ENCODE peak calls at places on chromosomes 4 and X, in nine cellular contexts. One of them, this sample, is unnamed. For H3K4me1 and H3K9me3, the result is how much of the 10 kb centered on the place peaks cover.

GRCh38 chr4:87865960-87866598 is 33.3 kb downstream of the MEPE start:
- DNase-seq in cardiac muscle cell: no peak
- DNase-seq in CD8-positive, alpha-beta memory T cell: no peak
- DNase-seq in ovary: no peak
- DNase-seq in H9: peak
- DNase-seq in CD8-positive, alpha-beta T cell: no peak
- DNase-seq in adipocyte: peak
- DNase-seq in colonic mucosa: no peak
- DNase-seq in adrenal gland: no peak
- DNase-seq in this sample: no peak

GRCh38 chr4:168831919-168832745 is 177.9 kb downstream of the CBR4 start:
- DNase-seq in adrenal gland: peak
- DNase-seq in CD8-positive, alpha-beta memory T cell: peak
- DNase-seq in CD8-positive, alpha-beta T cell: peak
- DNase-seq in ovary: peak
- DNase-seq in cardiac muscle cell: peak
- DNase-seq in colonic mucosa: peak
- DNase-seq in adipocyte: peak
- DNase-seq in H9: peak
- DNase-seq in this sample: peak

GRCh38 chrX:131728295-131729145 is 184.6 kb downstream of the OR13H1 start:
- DNase-seq in H9: no peak
- DNase-seq in colonic mucosa: peak
- DNase-seq in cardiac muscle cell: no peak
- DNase-seq in ovary: peak
- DNase-seq in CD8-positive, alpha-beta memory T cell: no peak
- DNase-seq in adipocyte: peak
- DNase-seq in CD8-positive, alpha-beta T cell: no peak
- DNase-seq in adrenal gland: peak
- DNase-seq in this sample: peak

GRCh38 chr4:18247189-18247588 is 225.6 kb upstream of the LCORL start:
- DNase-seq in CD8-positive, alpha-beta memory T cell: no peak
- DNase-seq in H9: no peak
- DNase-seq in ovary: no peak
- DNase-seq in colonic mucosa: no peak
- DNase-seq in cardiac muscle cell: no peak
- DNase-seq in CD8-positive, alpha-beta T cell: no peak
- DNase-seq in adrenal gland: no peak
- DNase-seq in adipocyte: no peak
- DNase-seq in this sample: no peak

GRCh38 chr4:23373269-23373668 is 516.6 kb downstream of the PPARGC1A start:
- DNase-seq in adrenal gland: peak
- DNase-seq in cardiac muscle cell: peak
- DNase-seq in H9: no peak
- DNase-seq in ovary: no peak
- DNase-seq in adipocyte: no peak
- DNase-seq in CD8-positive, alpha-beta memory T cell: no peak
- DNase-seq in colonic mucosa: peak
- DNase-seq in CD8-positive, alpha-beta T cell: no peak
- DNase-seq in this sample: peak

GRCh38 chr4:156889616-156890594 is 81.7 kb downstream of the PDGFC start:
- DNase-seq in CD8-positive, alpha-beta T cell: no peak
- DNase-seq in CD8-positive, alpha-beta memory T cell: no peak
- DNase-seq in adrenal gland: peak
- DNase-seq in H9: no peak
- DNase-seq in adipocyte: peak
- DNase-seq in ovary: peak
- DNase-seq in colonic mucosa: no peak
- DNase-seq in cardiac muscle cell: peak
- DNase-seq in this sample: peak

GRCh38 chr4:156547439-156547838 is 424.2 kb downstream of the PDGFC start:
- DNase-seq in adrenal gland: no peak
- DNase-seq in H9: no peak
- DNase-seq in colonic mucosa: no peak
- DNase-seq in CD8-positive, alpha-beta T cell: no peak
- DNase-seq in cardiac muscle cell: peak
- DNase-seq in CD8-positive, alpha-beta memory T cell: no peak
- DNase-seq in ovary: no peak
- DNase-seq in adipocyte: peak
- DNase-seq in this sample: no peak

GRCh38 chr4:111946789-111947188 is 198.5 kb upstream of the FAM241A start:
- DNase-seq in CD8-positive, alpha-beta memory T cell: no peak
- DNase-seq in H9: no peak
- DNase-seq in ovary: no peak
- DNase-seq in cardiac muscle cell: no peak
- DNase-seq in adrenal gland: no peak
- DNase-seq in adipocyte: no peak
- DNase-seq in colonic mucosa: no peak
- DNase-seq in CD8-positive, alpha-beta T cell: no peak
- DNase-seq in this sample: no peak

GRCh38 chr4:31518796-31519250 is 798.7 kb downstream of the PCDH7 start:
- DNase-seq in CD8-positive, alpha-beta T cell: no peak
- DNase-seq in adipocyte: peak
- DNase-seq in CD8-positive, alpha-beta memory T cell: no peak
- DNase-seq in colonic mucosa: no peak
- DNase-seq in ovary: no peak
- DNase-seq in H9: no peak
- DNase-seq in cardiac muscle cell: no peak
- DNase-seq in adrenal gland: no peak
- DNase-seq in this sample: no peak

GRCh38 chr4:88352062-88352461 is 26.6 kb upstream of the HERC6 start:
- DNase-seq in CD8-positive, alpha-beta memory T cell: no peak
- DNase-seq in adipocyte: peak
- DNase-seq in CD8-positive, alpha-beta T cell: no peak
- DNase-seq in colonic mucosa: no peak
- DNase-seq in ovary: no peak
- DNase-seq in cardiac muscle cell: peak
- DNase-seq in H9: no peak
- DNase-seq in adrenal gland: no peak
- DNase-seq in this sample: no peak

GRCh38 chr4:186699881-186700397 is 23.7 kb downstream of the FAT1 start:
- DNase-seq in CD8-positive, alpha-beta memory T cell: no peak
- DNase-seq in adipocyte: no peak
- DNase-seq in colonic mucosa: no peak
- DNase-seq in CD8-positive, alpha-beta T cell: no peak
- DNase-seq in ovary: no peak
- DNase-seq in H9: no peak
- DNase-seq in cardiac muscle cell: no peak
- DNase-seq in adrenal gland: no peak
- DNase-seq in this sample: no peak
- H3K4me1 ChIP-seq in CD8-positive, alpha-beta memory T cell: under half
- H3K4me1 ChIP-seq in adipocyte: under half
- H3K4me1 ChIP-seq in colonic mucosa: under half
- H3K4me1 ChIP-seq in CD8-positive, alpha-beta T cell: under half
- H3K4me1 ChIP-seq in ovary: under half
- H3K4me1 ChIP-seq in H9: under half
- H3K4me1 ChIP-seq in cardiac muscle cell: under half
- H3K4me1 ChIP-seq in adrenal gland: under half
- H3K4me1 ChIP-seq in this sample: under half

GRCh38 chr4:8785656-8786142 is 85.9 kb downstream of the HMX1 start:
- DNase-seq in adipocyte: no peak
- DNase-seq in H9: no peak
- DNase-seq in adrenal gland: no peak
- DNase-seq in CD8-positive, alpha-beta memory T cell: no peak
- DNase-seq in cardiac muscle cell: no peak
- DNase-seq in ovary: no peak
- DNase-seq in CD8-positive, alpha-beta T cell: no peak
- DNase-seq in colonic mucosa: no peak
- DNase-seq in this sample: no peak

GRCh38 chr4:8781641-8782040 is 90.0 kb downstream of the HMX1 start:
- DNase-seq in CD8-positive, alpha-beta T cell: no peak
- DNase-seq in CD8-positive, alpha-beta memory T cell: no peak
- DNase-seq in H9: no peak
- DNase-seq in adrenal gland: no peak
- DNase-seq in ovary: no peak
- DNase-seq in cardiac muscle cell: no peak
- DNase-seq in adipocyte: no peak
- DNase-seq in colonic mucosa: no peak
- DNase-seq in this sample: no peak

GRCh38 chr4:8782135-8782534 is 89.5 kb downstream of the HMX1 start:
- DNase-seq in adrenal gland: no peak
- DNase-seq in adipocyte: no peak
- DNase-seq in colonic mucosa: no peak
- DNase-seq in CD8-positive, alpha-beta memory T cell: no peak
- DNase-seq in H9: no peak
- DNase-seq in CD8-positive, alpha-beta T cell: no peak
- DNase-seq in cardiac muscle cell: no peak
- DNase-seq in ovary: no peak
- DNase-seq in this sample: no peak

GRCh38 chr4:8786166-8786565 is 85.5 kb downstream of the HMX1 start:
- DNase-seq in CD8-positive, alpha-beta memory T cell: no peak
- DNase-seq in cardiac muscle cell: no peak
- DNase-seq in adrenal gland: no peak
- DNase-seq in H9: no peak
- DNase-seq in ovary: no peak
- DNase-seq in CD8-positive, alpha-beta T cell: no peak
- DNase-seq in colonic mucosa: no peak
- DNase-seq in adipocyte: no peak
- DNase-seq in this sample: no peak

DNA sequence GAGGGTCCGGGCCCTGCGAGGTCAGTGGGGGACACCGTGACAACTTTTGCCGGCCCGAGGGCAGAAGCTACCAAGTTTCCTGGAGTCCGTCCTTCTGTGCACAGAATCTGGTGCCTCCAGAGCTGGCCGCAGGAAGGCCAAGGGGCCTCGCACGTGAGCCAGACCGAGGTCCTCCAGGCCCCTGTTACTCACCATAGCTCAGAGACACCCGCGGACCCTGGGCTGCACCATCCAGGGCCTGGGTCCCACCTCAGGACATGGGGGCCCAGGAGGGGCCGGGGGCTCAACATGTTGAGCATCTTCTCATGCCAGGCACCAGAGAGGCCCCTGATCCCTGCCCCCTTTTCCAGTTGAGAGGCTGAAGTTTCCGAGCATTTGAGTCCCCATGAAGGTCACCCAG is 87.9 kb downstream of the HMX1 start:
- DNase-seq in CD8-positive, alpha-beta memory T cell: no peak
- DNase-seq in H9: no peak
- DNase-seq in ovary: no peak
- DNase-seq in cardiac muscle cell: no peak
- DNase-seq in adipocyte: no peak
- DNase-seq in CD8-positive, alpha-beta T cell: no peak
- DNase-seq in adrenal gland: no peak
- DNase-seq in colonic mucosa: no peak
- DNase-seq in this sample: no peak
- H3K9me3 ChIP-seq in CD8-positive, alpha-beta memory T cell: under half
- H3K9me3 ChIP-seq in H9: under half
- H3K9me3 ChIP-seq in ovary: under half
- H3K9me3 ChIP-seq in cardiac muscle cell: under half
- H3K9me3 ChIP-seq in adipocyte: under half
- H3K9me3 ChIP-seq in CD8-positive, alpha-beta T cell: under half
- H3K9me3 ChIP-seq in adrenal gland: under half
- H3K9me3 ChIP-seq in colonic mucosa: under half
- H3K9me3 ChIP-seq in this sample: under half

GRCh38 chr4:153112071-153112460 is 92.2 kb upstream of the TRIM2 start:
- DNase-seq in colonic mucosa: no peak
- DNase-seq in CD8-positive, alpha-beta T cell: peak
- DNase-seq in adipocyte: no peak
- DNase-seq in ovary: no peak
- DNase-seq in CD8-positive, alpha-beta memory T cell: no peak
- DNase-seq in H9: no peak
- DNase-seq in adrenal gland: no peak
- DNase-seq in cardiac muscle cell: no peak
- DNase-seq in this sample: no peak
- H3K4me1 ChIP-seq in colonic mucosa: under half
- H3K4me1 ChIP-seq in CD8-positive, alpha-beta T cell: half or more
- H3K4me1 ChIP-seq in adipocyte: under half
- H3K4me1 ChIP-seq in ovary: under half
- H3K4me1 ChIP-seq in CD8-positive, alpha-beta memory T cell: half or more
- H3K4me1 ChIP-seq in H9: under half
- H3K4me1 ChIP-seq in adrenal gland: under half
- H3K4me1 ChIP-seq in cardiac muscle cell: under half
- H3K4me1 ChIP-seq in this sample: under half

GRCh38 chrX:2383735-2384134 is 117.0 kb downstream of the DHRSX start:
- DNase-seq in adipocyte: no peak
- DNase-seq in CD8-positive, alpha-beta memory T cell: no peak
- DNase-seq in colonic mucosa: peak
- DNase-seq in cardiac muscle cell: no peak
- DNase-seq in adrenal gland: no peak
- DNase-seq in ovary: no peak
- DNase-seq in H9: no peak
- DNase-seq in CD8-positive, alpha-beta T cell: no peak
- DNase-seq in this sample: no peak

GRCh38 chrX:2384486-2384885 is 116.3 kb downstream of the DHRSX start:
- DNase-seq in ovary: no peak
- DNase-seq in colonic mucosa: no peak
- DNase-seq in CD8-positive, alpha-beta memory T cell: no peak
- DNase-seq in adrenal gland: no peak
- DNase-seq in cardiac muscle cell: no peak
- DNase-seq in H9: no peak
- DNase-seq in CD8-positive, alpha-beta T cell: no peak
- DNase-seq in adipocyte: no peak
- DNase-seq in this sample: no peak

GRCh38 chrX:2385224-2385623 is 115.6 kb downstream of the DHRSX start:
- DNase-seq in adipocyte: peak
- DNase-seq in cardiac muscle cell: peak
- DNase-seq in CD8-positive, alpha-beta T cell: no peak
- DNase-seq in ovary: no peak
- DNase-seq in CD8-positive, alpha-beta memory T cell: no peak
- DNase-seq in adrenal gland: no peak
- DNase-seq in H9: no peak
- DNase-seq in colonic mucosa: no peak
- DNase-seq in this sample: no peak

GRCh38 chrX:2387614-2388239 is 113.0 kb downstream of the DHRSX start:
- DNase-seq in adrenal gland: no peak
- DNase-seq in H9: no peak
- DNase-seq in adipocyte: peak
- DNase-seq in CD8-positive, alpha-beta T cell: no peak
- DNase-seq in cardiac muscle cell: peak
- DNase-seq in CD8-positive, alpha-beta memory T cell: no peak
- DNase-seq in colonic mucosa: no peak
- DNase-seq in ovary: no peak
- DNase-seq in this sample: no peak

DNA sequence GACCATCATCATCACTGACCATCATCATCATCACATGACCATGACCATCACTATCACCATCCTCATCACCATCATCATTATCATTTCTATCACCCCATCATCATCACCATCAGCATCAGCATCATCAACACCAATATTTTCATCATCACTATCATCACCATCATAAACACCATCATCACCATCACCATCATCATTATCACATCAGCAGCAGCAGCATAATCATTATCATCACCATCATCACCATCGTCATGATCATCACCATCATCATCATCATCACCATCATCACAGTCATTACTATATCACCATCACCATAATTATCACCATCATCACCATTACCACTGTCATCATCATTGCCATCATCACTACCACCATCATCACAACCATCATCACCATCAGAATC is 117.6 kb downstream of the DHRSX start:
- DNase-seq in cardiac muscle cell: no peak
- DNase-seq in colonic mucosa: no peak
- DNase-seq in ovary: no peak
- DNase-seq in adipocyte: no peak
- DNase-seq in CD8-positive, alpha-beta T cell: no peak
- DNase-seq in adrenal gland: no peak
- DNase-seq in H9: no peak
- DNase-seq in CD8-positive, alpha-beta memory T cell: no peak
- DNase-seq in this sample: no peak
- H3K9me3 ChIP-seq in cardiac muscle cell: under half
- H3K9me3 ChIP-seq in colonic mucosa: under half
- H3K9me3 ChIP-seq in ovary: under half
- H3K9me3 ChIP-seq in adipocyte: under half
- H3K9me3 ChIP-seq in CD8-positive, alpha-beta T cell: under half
- H3K9me3 ChIP-seq in adrenal gland: under half
- H3K9me3 ChIP-seq in H9: under half
- H3K9me3 ChIP-seq in CD8-positive, alpha-beta memory T cell: under half
- H3K9me3 ChIP-seq in this sample: under half